ENCODE peak calls at places on chromosomes 13 and 19, in nine cellular contexts. M is AG10803; O is anterior cingulate cortex; Z is activated CD4-positive, alpha-beta T cell treated with anti-CD3 and anti-CD28 coated beads for 48 hours; J is cerebellum; C is heart right ventricle; F is posterior vena cava; V is CD8-positive, alpha-beta memory T cell; B is AML-193. P is an unnamed sample.
A peak's percentile ranks its signal among the peaks of the same experiment; 100 is the strongest.

GRCh38 chr13:26964278-26965057 is 203.9 kb upstream of the GPR12 start:
- DNase-seq in V (no peak), Z (no peak), C (peak; percentile 32), M (no peak), F (no peak), B (no peak), O (no peak), J (no peak), P (no peak)

GRCh38 chr13:78631077-78631476 is 27.7 kb upstream of the POU4F1 start:
- DNase-seq in F (no peak), B (no peak), M (no peak), J (no peak), Z (no peak), V (no peak), C (no peak), O (no peak), P (no peak)

GRCh38 chr19:34794289-34794960 is 21.4 kb upstream of the ZNF599 start:
- DNase-seq in C (no peak), F (no peak), V (no peak), O (no peak), B (no peak), Z (no peak), J (no peak), M (no peak), P (no peak)

GRCh38 chr13:60043262-60043661 is 120.5 kb downstream of the DIAPH3 start:
- DNase-seq in B (no peak), C (no peak), V (no peak), M (peak; percentile 84), O (no peak), F (no peak), Z (no peak), J (no peak), P (no peak)

GRCh38 chr19:54357381-54357780 is 7.3 kb downstream of the LAIR1 start:
- DNase-seq in M (no peak), C (no peak), O (no peak), Z (no peak), J (no peak), B (no peak), V (no peak), F (no peak), P (no peak)

GRCh38 chr19:7705387-7706187 is 3.7 kb upstream of the FCER2 start:
- DNase-seq in C (peak; percentile 44), J (no peak), F (no peak), Z (peak; percentile 86), B (peak; percentile 8), O (no peak), V (peak; percentile 82), M (no peak), P (no peak)

GRCh38 chr19:49425922-49426592 is 869 bp downstream of the GFY start:
- DNase-seq in O (no peak), V (no peak), F (no peak), J (no peak), B (no peak), C (no peak), Z (peak; percentile 69), M (no peak), P (peak; percentile 13)

GRCh38 chr19:29260477-29261317 is 47.7 kb upstream of the UQCRFS1 start:
- DNase-seq in O (no peak), C (no peak), F (no peak), V (no peak), Z (peak; percentile 65), B (peak; percentile 29), M (peak; percentile 22), J (peak; percentile 58), P (no peak)

GRCh38 chr19:38417544-38418506 is 8.2 kb downstream of the RASGRP4 start:
- DNase-seq in C (peak; percentile 60), M (no peak), J (peak; percentile 40), F (peak; percentile 94), B (peak; percentile 83), O (no peak), V (peak; percentile 58), Z (peak; percentile 75), P (no peak)

GRCh38 chr13:21576424-21576823 is 27.5 kb downstream of the MICU2 start:
- DNase-seq in M (peak; percentile 16), F (no peak), Z (no peak), O (no peak), V (no peak), J (no peak), B (no peak), C (no peak), P (no peak)

GRCh38 chr19:46250057-46250456 is 20.5 kb downstream of the IGFL1 start:
- DNase-seq in C (no peak), M (no peak), V (no peak), Z (no peak), O (no peak), J (no peak), F (no peak), B (no peak), P (no peak)

GRCh38 chr19:19021115-19021514 is 12.2 kb downstream of the SUGP2 start:
- DNase-seq in B (no peak), O (no peak), V (no peak), Z (no peak), F (no peak), M (peak; percentile 61), J (no peak), C (no peak), P (no peak)

GRCh38 chr19:30314056-30314804 is 58.0 kb upstream of the ZNF536 start:
- DNase-seq in J (no peak), O (no peak), Z (no peak), F (no peak), C (no peak), V (no peak), B (no peak), M (no peak), P (no peak)

GRCh38 chr13:100495455-100495854 is 93.1 kb downstream of the GGACT start:
- DNase-seq in F (no peak), C (no peak), M (no peak), B (no peak), Z (no peak), J (no peak), O (no peak), V (no peak), P (no peak)

GRCh38 chr19:38690832-38691231 is 43.4 kb downstream of the ACTN4 start:
- DNase-seq in Z (no peak), B (no peak), O (no peak), M (no peak), J (no peak), C (no peak), V (no peak), F (no peak), P (no peak)

P was measured in C1 segment of cervical spinal cord.